ENCODE peak calls at places on chromosomes 4 and X, in ten cellular contexts. H, K, V, D, J, Y, E, O, S and Z are unnamed samples.

GRCh38 chrX:118420462-118420861 is 74.6 kb downstream of the WDR44 start:
- DNase-seq in H (no peak), K (peak; percentile 12), V (peak; percentile 28), D (no peak), J (peak; percentile 37), Y (peak; percentile 10), E (peak; percentile 55), O (peak; percentile 3), S (no peak), Z (peak; percentile 24)

GRCh38 chr4:25844957-25845712 is 17.7 kb downstream of the SEL1L3 start:
- DNase-seq in H (no peak), K (no peak), V (no peak), D (no peak), J (no peak), Y (no peak), E (no peak), O (no peak), S (no peak), Z (no peak)

GRCh38 chr4:3031357-3032064 is 42.8 kb downstream of the HTT-AS start:
- DNase-seq in H (no peak), K (no peak), V (no peak), D (no peak), J (peak; percentile 43), Y (no peak), E (no peak), O (no peak), S (no peak), Z (no peak)

GRCh38 chr4:13777341-13777740 is 149.8 kb upstream of the BOD1L1 start:
- DNase-seq in H (no peak), K (no peak), V (no peak), D (no peak), J (no peak), Y (no peak), E (peak; percentile 51), O (no peak), S (no peak), Z (no peak)

GRCh38 chr4:52873861-52874343 is 11.8 kb downstream of the RASL11B start:
- DNase-seq in H (no peak), K (no peak), V (no peak), D (no peak), J (no peak), Y (no peak), E (no peak), O (no peak), S (no peak), Z (no peak)

GRCh38 chrX:154090731-154091130 is 6.8 kb downstream of the MECP2 start:
- DNase-seq in H (no peak), K (no peak), V (no peak), D (no peak), J (no peak), Y (no peak), E (no peak), O (no peak), S (no peak), Z (no peak)

GRCh38 chr4:101306225-101306624 is 41.1 kb downstream of the PPP3CA start:
- DNase-seq in H (no peak), K (no peak), V (no peak), D (no peak), J (peak; percentile 70), Y (no peak), E (no peak), O (no peak), S (no peak), Z (no peak)

GRCh38 chr4:148664636-148665035 is 222.4 kb upstream of the NR3C2 start:
- DNase-seq in H (no peak), K (no peak), V (no peak), D (no peak), J (no peak), Y (no peak), E (no peak), O (no peak), S (no peak), Z (no peak)

GRCh38 chr4:61934201-61934600 is 734.1 kb downstream of the ADGRL3 start:
- DNase-seq in H (no peak), K (no peak), V (no peak), D (no peak), J (no peak), Y (no peak), E (no peak), O (no peak), S (no peak), Z (no peak)

GRCh38 chr4:124118061-124118460 is 594.5 kb downstream of the ANKRD50 start:
- DNase-seq in H (no peak), K (no peak), V (no peak), D (no peak), J (peak; percentile 12), Y (no peak), E (peak; percentile 34), O (no peak), S (no peak), Z (no peak)

GRCh38 chr4:87961993-87962791 is 13.3 kb upstream of the SPP1 start:
- DNase-seq in H (peak; percentile 30), K (no peak), V (peak; percentile 32), D (no peak), J (peak; percentile 70), Y (no peak), E (peak; percentile 64), O (peak; percentile 21), S (no peak), Z (peak; percentile 63)

GRCh38 chr4:41957634-41958033 is 22.4 kb downstream of the TMEM33 start:
- DNase-seq in H (no peak), K (no peak), V (peak; percentile 10), D (no peak), J (peak; percentile 32), Y (no peak), E (peak; percentile 35), O (no peak), S (no peak), Z (peak; percentile 23)

GRCh38 chr4:86331362-86331761 is 28.5 kb downstream of the MAPK10 start:
- DNase-seq in H (no peak), K (no peak), V (peak; percentile 22), D (no peak), J (no peak), Y (no peak), E (no peak), O (no peak), S (no peak), Z (no peak)

GRCh38 chr4:26028793-26029511 is 114.9 kb downstream of the SMIM20 start:
- DNase-seq in H (peak; percentile 71), K (peak; percentile 84), V (peak; percentile 90), D (peak; percentile 79), J (no peak), Y (no peak), E (peak; percentile 71), O (no peak), S (peak; percentile 18), Z (peak; percentile 56)

GRCh38 chr4:151098191-151098590 is 1.2 kb upstream of the RPS3A start:
- DNase-seq in H (no peak), K (no peak), V (no peak), D (no peak), J (no peak), Y (no peak), E (no peak), O (no peak), S (no peak), Z (no peak)

GRCh38 chr4:145804134-145804533 is 124.2 kb downstream of the C4orf51 start:
- DNase-seq in H (peak; percentile 76), K (peak; percentile 84), V (peak; percentile 45), D (no peak), J (peak; percentile 68), Y (peak; percentile 89), E (peak; percentile 93), O (peak; percentile 81), S (no peak), Z (peak; percentile 88)

GRCh38 chrX:149950681-149951080 is 12.4 kb upstream of the EOLA2 start:
- DNase-seq in H (peak; percentile 56), K (peak; percentile 42), V (peak; percentile 35), D (no peak), J (peak; percentile 72), Y (peak; percentile 43), E (peak; percentile 73), O (peak; percentile 31), S (no peak), Z (peak; percentile 68)

GRCh38 chr4:5990446-5991160 is 27.6 kb downstream of the C4orf50 start:
- DNase-seq in H (no peak), K (no peak), V (no peak), D (no peak), J (no peak), Y (no peak), E (no peak), O (no peak), S (no peak), Z (no peak)

GRCh38 chr4:1983053-1983845 is 25.5 kb downstream of the NELFA start:
- DNase-seq in H (no peak), K (no peak), V (no peak), D (no peak), J (no peak), Y (no peak), E (no peak), O (no peak), S (no peak), Z (no peak)

GRCh38 chrX:41445171-41445570 is 2.0 kb upstream of the NYX start:
- DNase-seq in H (no peak), K (no peak), V (no peak), D (no peak), J (no peak), Y (no peak), E (no peak), O (no peak), S (no peak), Z (no peak)

GRCh38 chrX:12488220-12488619 is 303.0 kb upstream of the PRPS2 start:
- DNase-seq in H (no peak), K (no peak), V (no peak), D (no peak), J (peak; percentile 18), Y (no peak), E (peak; percentile 12), O (no peak), S (no peak), Z (peak; percentile 5)

GRCh38 chrX:11266329-11266830 is 26.8 kb upstream of the AMELX start:
- DNase-seq in H (no peak), K (no peak), V (no peak), D (no peak), J (no peak), Y (no peak), E (no peak), O (no peak), S (no peak), Z (no peak)

GRCh38 chrX:147978931-147979330 is 2.2 kb upstream of the FMR1NB start:
- DNase-seq in H (no peak), K (no peak), V (no peak), D (no peak), J (peak; percentile 76), Y (no peak), E (no peak), O (no peak), S (no peak), Z (no peak)

GRCh38 chr4:44736900-44737299 is 10.5 kb upstream of the GNPDA2 start:
- DNase-seq in H (no peak), K (no peak), V (no peak), D (no peak), J (no peak), Y (no peak), E (no peak), O (no peak), S (no peak), Z (no peak)

GRCh38 chrX:17411189-17411588 is 36.2 kb downstream of the NHS start:
- DNase-seq in H (no peak), K (no peak), V (no peak), D (no peak), J (peak; percentile 34), Y (no peak), E (no peak), O (no peak), S (no peak), Z (no peak)

GRCh38 chrX:638482-639131 is 8.0 kb downstream of the SHOX start:
- DNase-seq in H (no peak), K (no peak), V (no peak), D (no peak), J (no peak), Y (no peak), E (no peak), O (no peak), S (no peak), Z (peak; percentile 57)

GRCh38 chrX:40423299-40423698 is 157.5 kb upstream of the ATP6AP2 start:
- DNase-seq in H (no peak), K (peak; percentile 18), V (no peak), D (no peak), J (peak; percentile 10), Y (no peak), E (peak; percentile 3), O (no peak), S (no peak), Z (no peak)

GRCh38 chr4:3877236-3877635 is 111.1 kb downstream of the ADRA2C start:
- DNase-seq in H (peak; percentile 37), K (no peak), V (no peak), D (no peak), J (peak; percentile 12), Y (no peak), E (peak; percentile 10), O (no peak), S (no peak), Z (peak; percentile 34)